ENCODE peak calls at places on chromosomes 16 and 17, in five cellular contexts. S is psoas muscle, F is NT2/D1, W is gastrocnemius medialis, H is neural progenitor cell. R is an unnamed sample. For H3K27me3 and H3K4me1, the result is how much of the 10 kb centered on the place peaks cover.

GRCh38 chr17:76573096-76573495 is 12.6 kb downstream of the ST6GALNAC2 start:
- DNase-seq in S (no peak), F (no peak), W (no peak), H (no peak), R (no peak)

GRCh38 chr16:68013440-68013839 is 2.3 kb downstream of the DPEP2NB start:
- DNase-seq in S (no peak), F (no peak), W (no peak), H (no peak), R (no peak)

GRCh38 chr16:360698-361336 is 8.3 kb upstream of the AXIN1 start:
- DNase-seq in S (peak), F (no peak), W (no peak), H (no peak), R (no peak)

GRCh38 chr17:27949304-27949703 is 56.1 kb upstream of the LYRM9 start:
- DNase-seq in S (no peak), F (no peak), W (no peak), H (no peak), R (no peak)

GRCh38 chr17:66715745-66716156 is 119.2 kb upstream of the CACNG5 start:
- DNase-seq in S (no peak), F (peak), W (no peak), H (peak), R (peak)

GRCh38 chr16:75987323-75987722 is 261.0 kb upstream of the CPHXL start:
- DNase-seq in S (no peak), F (no peak), W (no peak), H (no peak), R (no peak)

GRCh38 chr16:86504315-86505184 is 5.8 kb upstream of the FOXF1 start:
- DNase-seq in S (no peak), F (no peak), W (no peak), H (no peak), R (no peak)

GRCh38 chr16:69123894-69124293 is 8.5 kb downstream of the CHTF8 start:
- DNase-seq in S (no peak), F (no peak), W (no peak), H (peak), R (peak)

GRCh38 chr17:38893612-38894011 is 23.8 kb downstream of the LASP1 start:
- DNase-seq in S (peak), F (no peak), W (no peak), H (peak), R (no peak)

GRCh38 chr17:48441231-48441711 is 11.3 kb upstream of the SKAP1 start:
- DNase-seq in S (no peak), F (no peak), W (no peak), H (no peak), R (no peak)

GRCh38 chr17:83195330-83196087 is 116.1 kb downstream of the METRNL start:
- DNase-seq in S (peak), F (no peak), W (peak), H (no peak), R (no peak)

GRCh38 chr17:63458478-63458877 is 12.4 kb upstream of the CYB561 start:
- DNase-seq in S (no peak), F (no peak), W (no peak), H (peak), R (no peak)

GRCh38 chr16:68884867-68885266 is 41.5 kb downstream of the TANGO6 start:
- DNase-seq in S (no peak), F (no peak), W (no peak), H (no peak), R (no peak)

GRCh38 chr17:55224746-55225145 is 40.0 kb upstream of the HLF start:
- DNase-seq in S (no peak), F (no peak), W (no peak), H (no peak), R (no peak)

GRCh38 chr17:57121308-57122042 is 36.4 kb downstream of the AKAP1 start:
- DNase-seq in S (no peak), F (no peak), W (no peak), H (peak), R (no peak)

GRCh38 chr17:68172461-68172954 is 75.3 kb upstream of the AMZ2 start:
- DNase-seq in S (peak), F (peak), W (no peak), H (peak), R (peak)

GRCh38 chr17:40309938-40310510 is 1.0 kb downstream of the RARA start:
- DNase-seq in S (no peak), F (no peak), W (no peak), H (no peak), R (no peak)

GRCh38 chr17:29256116-29256515 is 9.5 kb downstream of the CRYBA1 start:
- DNase-seq in S (no peak), F (no peak), W (no peak), H (no peak), R (no peak)

GRCh38 chr17:4509402-4509801 is 10.7 kb downstream of the SPNS2 start:
- DNase-seq in S (no peak), F (no peak), W (no peak), H (no peak), R (no peak)

GRCh38 chr17:78748730-78749317 is 33.2 kb downstream of the CYTH1 start:
- DNase-seq in S (peak), F (no peak), W (peak), H (no peak), R (peak)

GRCh38 chr17:40340880-40341807 is 23.4 kb downstream of the GJD3 start:
- DNase-seq in S (peak), F (no peak), W (peak), H (peak), R (peak)

GRCh38 chr17:67431210-67432015 is 54.3 kb downstream of the PITPNC1 start:
- DNase-seq in S (no peak), F (no peak), W (no peak), H (no peak), R (no peak)

GRCh38 chr17:54899721-54900456 is 763 bp upstream of the TOM1L1 start:
- DNase-seq in S (no peak), F (peak), W (no peak), H (peak), R (no peak)

GRCh38 chr16:4523686-4524085 is 14.9 kb downstream of the CDIP1 start:
- DNase-seq in S (no peak), F (no peak), W (no peak), H (no peak), R (no peak)

GRCh38 chr17:36918260-36918691 is 19.0 kb upstream of the LHX1 start:
- DNase-seq in S (no peak), F (no peak), W (no peak), H (peak), R (no peak)

GRCh38 chr17:9053406-9053805 is 32.1 kb downstream of the NTN1 start:
- DNase-seq in S (no peak), F (no peak), W (no peak), H (no peak), R (no peak)

GRCh38 chr16:67302882-67303434 is 23.6 kb downstream of the KCTD19 start:
- DNase-seq in S (no peak), F (no peak), W (no peak), H (no peak), R (no peak)

GRCh38 chr16:67199808-67200198 is 872 bp downstream of the ELMO3 start:
- DNase-seq in S (no peak), F (no peak), W (no peak), H (peak), R (no peak)

GRCh38 chr17:49696233-49696761 is 11.5 kb downstream of the SLC35B1 start:
- DNase-seq in S (no peak), F (no peak), W (no peak), H (no peak), R (peak)

GRCh38 chr16:56203052-56203451 is 11.8 kb downstream of the GNAO1 start:
- DNase-seq in S (peak), F (no peak), W (no peak), H (peak), R (no peak)

GRCh38 chr17:4534928-4535666 is 20.1 kb downstream of the MYBBP1A start:
- DNase-seq in S (peak), F (no peak), W (no peak), H (no peak), R (no peak)

GRCh38 chr17:69779378-69780214 is 295.4 kb upstream of the KCNJ16 start:
- DNase-seq in S (no peak), F (no peak), W (no peak), H (no peak), R (no peak)

GRCh38 chr17:16969931-16970906 is 1.7 kb downstream of the TNFRSF13B start:
- DNase-seq in S (no peak), F (no peak), W (no peak), H (no peak), R (no peak)

GRCh38 chr16:24508614-24509013 is 30.8 kb upstream of the RBBP6 start:
- DNase-seq in S (no peak), F (no peak), W (peak), H (no peak), R (no peak)

GRCh38 chr16:24482681-24483202 is 56.6 kb upstream of the RBBP6 start:
- DNase-seq in S (no peak), F (peak), W (no peak), H (peak), R (no peak)

GRCh38 chr17:81870155-81870977 is 771 bp downstream of the ARHGDIA start:
- DNase-seq in S (peak), F (no peak), W (no peak), H (peak), R (no peak)

GRCh38 chr16:87686697-87687570 is 78.9 kb downstream of the KLHDC4 start:
- DNase-seq in S (no peak), F (no peak), W (no peak), H (no peak), R (no peak)
- H3K27me3 ChIP-seq in S (under half), F (under half), W (under half), H (under half), R (under half)

GRCh38 chr17:32875230-32875903 is 1.6 kb downstream of the MYO1D start:
- DNase-seq in S (no peak), F (no peak), W (no peak), H (no peak), R (no peak)

GRCh38 chr17:32878211-32878610 is 1.3 kb upstream of the MYO1D start:
- DNase-seq in S (peak), F (no peak), W (no peak), H (no peak), R (no peak)

GRCh38 chr17:32875904-32876413 is 965 bp downstream of the MYO1D start:
- DNase-seq in S (no peak), F (no peak), W (no peak), H (no peak), R (no peak)

GRCh38 chr17:32877164-32877764 is 340 bp upstream of the MYO1D start:
- DNase-seq in S (peak), F (no peak), W (peak), H (peak), R (peak)

DNA sequence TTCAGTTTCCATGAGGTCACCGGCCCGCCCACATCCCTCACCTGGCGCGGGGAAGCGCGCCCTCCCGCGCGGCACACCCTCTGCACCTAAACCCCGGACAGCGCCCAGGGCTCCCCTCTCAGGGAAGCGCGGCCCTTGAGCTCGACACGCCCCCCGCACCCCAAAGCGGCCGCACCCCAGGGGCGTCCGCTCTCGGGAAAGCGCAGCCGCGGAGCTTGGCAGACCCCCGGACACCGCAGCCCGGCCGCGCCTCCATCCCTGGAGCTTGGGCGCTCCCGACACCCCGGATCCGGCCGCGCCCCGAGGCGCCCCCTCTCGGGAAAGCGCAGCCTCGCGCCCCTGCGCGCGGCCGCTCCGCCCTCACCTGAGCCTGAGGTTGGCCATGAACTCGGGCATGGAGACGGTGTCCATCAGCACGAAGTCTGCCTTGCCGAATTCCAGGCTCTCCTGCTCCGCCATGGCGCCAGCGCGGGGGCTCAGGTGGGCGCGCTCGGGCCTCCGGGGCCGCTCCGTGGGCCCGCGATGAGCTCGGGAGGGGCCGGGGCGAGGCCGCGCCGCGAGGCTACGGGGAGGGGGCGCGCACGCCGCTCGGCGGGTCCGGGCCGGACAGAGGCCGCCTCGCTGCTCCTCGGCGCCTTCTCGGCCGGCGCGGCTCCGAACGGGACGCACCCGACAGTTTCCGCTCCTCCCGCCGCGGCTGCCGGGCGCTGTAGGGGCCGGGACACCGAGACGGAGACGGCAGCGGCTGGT is at the start of gene MYO1D:
- DNase-seq in S (peak), F (peak), W (no peak), H (peak), R (no peak)
- H3K4me1 ChIP-seq in S (under half), F (under half), W (under half), H (under half), R (under half)

DNA sequence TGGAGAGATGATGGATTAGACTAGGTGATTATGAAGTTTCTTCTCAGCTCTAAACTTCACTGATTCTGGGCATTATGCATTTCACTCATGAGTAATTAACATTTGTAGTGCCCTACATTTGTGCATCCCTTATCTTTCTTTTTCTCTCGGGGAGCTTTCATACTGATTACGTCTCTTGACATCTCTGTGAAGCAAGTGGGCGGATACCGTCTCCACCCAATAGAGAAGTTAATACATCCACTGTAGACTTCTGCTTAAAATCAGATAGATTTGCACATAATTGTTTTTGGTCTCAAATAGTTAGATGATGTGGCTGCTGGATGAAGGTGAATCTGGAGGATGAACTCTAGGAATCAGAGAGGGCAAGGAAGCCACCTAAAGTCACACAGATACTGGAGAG is 653.6 kb upstream of the EEF2KMT start:
- DNase-seq in S (no peak), F (no peak), W (no peak), H (no peak), R (no peak)
- H3K27me3 ChIP-seq in S (under half), F (under half), W (under half), H (under half), R (under half)

GRCh38 chr16:88780100-88781062 is 4.6 kb downstream of the PIEZO1 start:
- DNase-seq in S (no peak), F (no peak), W (no peak), H (no peak), R (no peak)

GRCh38 chr16:88781140-88782077 is 3.6 kb downstream of the PIEZO1 start:
- DNase-seq in S (no peak), F (no peak), W (no peak), H (no peak), R (peak)

GRCh38 chr16:88778541-88779065 is 6.4 kb downstream of the PIEZO1 start:
- DNase-seq in S (no peak), F (no peak), W (no peak), H (no peak), R (no peak)

GRCh38 chr16:88777801-88778415 is 7.1 kb downstream of the PIEZO1 start:
- DNase-seq in S (no peak), F (no peak), W (no peak), H (peak), R (no peak)

GRCh38 chr16:88779406-88780099 is 5.5 kb downstream of the PIEZO1 start:
- DNase-seq in S (no peak), F (no peak), W (no peak), H (no peak), R (no peak)
- H3K4me1 ChIP-seq in S (under half), F (half or more), W (under half), H (under half), R (under half)

GRCh38 chr17:35486920-35487727 is 38.6 kb upstream of the SLFN13 start:
- DNase-seq in S (peak), F (no peak), W (no peak), H (no peak), R (peak)
- H3K27me3 ChIP-seq in S (under half), F (half or more), W (half or more), H (half or more), R (under half)

DNA sequence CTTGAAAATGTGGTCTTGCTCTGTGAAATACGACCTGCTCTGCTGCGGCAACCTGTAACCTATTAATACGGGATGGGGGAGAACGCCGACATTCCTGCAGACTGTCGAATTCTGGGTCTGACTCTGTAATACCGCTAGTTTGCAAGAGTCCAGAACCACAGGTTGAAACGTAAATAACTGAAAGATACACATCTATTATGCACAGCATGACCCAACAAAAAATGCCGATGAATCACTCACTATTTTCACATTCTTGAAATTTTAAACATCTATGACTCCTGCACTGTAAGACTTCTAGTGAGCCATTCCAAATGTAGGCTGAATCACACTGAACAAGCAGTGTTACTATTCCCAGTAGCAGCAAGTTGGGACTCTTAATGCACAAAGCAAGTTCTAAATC is 20.4 kb downstream of the VPS53 start:
- DNase-seq in S (no peak), F (no peak), W (no peak), H (no peak), R (no peak)
- H3K4me1 ChIP-seq in S (under half), F (under half), W (under half), H (under half), R (under half)

R was measured in naive thymus-derived CD4-positive, alpha-beta T cell.